ENCODE peak calls at places on chromosomes 6 and 20, in four cellular contexts. One of them, this sample, is unnamed.

GRCh38 chr20:32140603-32141002 is 31.1 kb downstream of the TM9SF4 start:
- DNase-seq in CD4-positive, alpha-beta T cell: no peak
- DNase-seq in left ventricle myocardium inferior: no peak
- DNase-seq in tibial nerve: no peak
- DNase-seq in this sample: no peak

GRCh38 chr6:1584996-1585668 is 24.6 kb upstream of the FOXC1 start:
- DNase-seq in tibial nerve: no peak
- DNase-seq in CD4-positive, alpha-beta T cell: no peak
- DNase-seq in left ventricle myocardium inferior: no peak
- DNase-seq in this sample: no peak

GRCh38 chr6:38755207-38755606 is 40.1 kb downstream of the DNAH8 start:
- DNase-seq in left ventricle myocardium inferior: no peak
- DNase-seq in CD4-positive, alpha-beta T cell: no peak
- DNase-seq in tibial nerve: no peak
- DNase-seq in this sample: no peak

GRCh38 chr20:62603907-62604785 is 38.2 kb upstream of the SLCO4A1 start:
- DNase-seq in CD4-positive, alpha-beta T cell: no peak
- DNase-seq in left ventricle myocardium inferior: no peak
- DNase-seq in tibial nerve: no peak
- DNase-seq in this sample: peak

GRCh38 chr20:62778601-62779416 is 17.5 kb upstream of the MRGBP start:
- DNase-seq in left ventricle myocardium inferior: no peak
- DNase-seq in CD4-positive, alpha-beta T cell: no peak
- DNase-seq in tibial nerve: no peak
- DNase-seq in this sample: no peak

GRCh38 chr6:43035495-43036194 is 14.2 kb downstream of the RRP36 start:
- DNase-seq in left ventricle myocardium inferior: peak
- DNase-seq in CD4-positive, alpha-beta T cell: no peak
- DNase-seq in tibial nerve: no peak
- DNase-seq in this sample: no peak

GRCh38 chr20:58306421-58307261 is 2.9 kb upstream of the RAB22A start:
- DNase-seq in left ventricle myocardium inferior: no peak
- DNase-seq in tibial nerve: no peak
- DNase-seq in CD4-positive, alpha-beta T cell: peak
- DNase-seq in this sample: peak

GRCh38 chr6:128208078-128208477 is 307.2 kb upstream of the THEMIS start:
- DNase-seq in CD4-positive, alpha-beta T cell: no peak
- DNase-seq in tibial nerve: no peak
- DNase-seq in left ventricle myocardium inferior: no peak
- DNase-seq in this sample: no peak

GRCh38 chr20:18276821-18277220 is 11.5 kb upstream of the ZNF133 start:
- DNase-seq in tibial nerve: peak
- DNase-seq in CD4-positive, alpha-beta T cell: peak
- DNase-seq in left ventricle myocardium inferior: peak
- DNase-seq in this sample: peak

GRCh38 chr20:23162887-23163286 is 76.8 kb upstream of the CD93 start:
- DNase-seq in CD4-positive, alpha-beta T cell: no peak
- DNase-seq in tibial nerve: no peak
- DNase-seq in left ventricle myocardium inferior: no peak
- DNase-seq in this sample: no peak

GRCh38 chr20:5401277-5401676 is 84.5 kb upstream of the PROKR2 start:
- DNase-seq in tibial nerve: no peak
- DNase-seq in CD4-positive, alpha-beta T cell: no peak
- DNase-seq in left ventricle myocardium inferior: no peak
- DNase-seq in this sample: no peak

GRCh38 chr6:130906736-130907381 is 79.7 kb downstream of the SMLR1 start:
- DNase-seq in tibial nerve: no peak
- DNase-seq in CD4-positive, alpha-beta T cell: no peak
- DNase-seq in left ventricle myocardium inferior: no peak
- DNase-seq in this sample: no peak

GRCh38 chr6:156984178-156984738 is 207.1 kb downstream of the ARID1B start:
- DNase-seq in tibial nerve: no peak
- DNase-seq in CD4-positive, alpha-beta T cell: no peak
- DNase-seq in left ventricle myocardium inferior: no peak
- DNase-seq in this sample: no peak

GRCh38 chr20:47663354-47664067 is 121.8 kb downstream of the SULF2 start:
- DNase-seq in CD4-positive, alpha-beta T cell: peak
- DNase-seq in tibial nerve: peak
- DNase-seq in left ventricle myocardium inferior: peak
- DNase-seq in this sample: peak

GRCh38 chr6:157221049-157221816 is 102.1 kb downstream of the TMEM242 start:
- DNase-seq in CD4-positive, alpha-beta T cell: peak
- DNase-seq in tibial nerve: no peak
- DNase-seq in left ventricle myocardium inferior: peak
- DNase-seq in this sample: peak

GRCh38 chr6:136063095-136063494 is 187.0 kb downstream of the MTFR2 start:
- DNase-seq in left ventricle myocardium inferior: no peak
- DNase-seq in CD4-positive, alpha-beta T cell: no peak
- DNase-seq in tibial nerve: no peak
- DNase-seq in this sample: no peak

GRCh38 chr6:154613137-154613676 is 102.7 kb upstream of the CNKSR3 start:
- DNase-seq in tibial nerve: no peak
- DNase-seq in CD4-positive, alpha-beta T cell: no peak
- DNase-seq in left ventricle myocardium inferior: no peak
- DNase-seq in this sample: no peak

GRCh38 chr20:46371656-46372055 is 34.8 kb downstream of the ELMO2 start:
- DNase-seq in left ventricle myocardium inferior: no peak
- DNase-seq in CD4-positive, alpha-beta T cell: no peak
- DNase-seq in tibial nerve: no peak
- DNase-seq in this sample: peak

GRCh38 chr6:90263653-90264052 is 33.0 kb downstream of the BACH2 start:
- DNase-seq in left ventricle myocardium inferior: no peak
- DNase-seq in CD4-positive, alpha-beta T cell: no peak
- DNase-seq in tibial nerve: no peak
- DNase-seq in this sample: no peak

GRCh38 chr6:34237722-34238506 is 1.2 kb downstream of the HMGA1 start:
- DNase-seq in CD4-positive, alpha-beta T cell: peak
- DNase-seq in tibial nerve: no peak
- DNase-seq in left ventricle myocardium inferior: no peak
- DNase-seq in this sample: peak

GRCh38 chr6:87945181-87945580 is 102.5 kb upstream of the SPACA1 start:
- DNase-seq in CD4-positive, alpha-beta T cell: no peak
- DNase-seq in tibial nerve: no peak
- DNase-seq in left ventricle myocardium inferior: no peak
- DNase-seq in this sample: no peak

GRCh38 chr20:14634666-14635065 is 297.3 kb upstream of the FLRT3 start:
- DNase-seq in tibial nerve: no peak
- DNase-seq in left ventricle myocardium inferior: no peak
- DNase-seq in CD4-positive, alpha-beta T cell: no peak
- DNase-seq in this sample: no peak

GRCh38 chr20:38873050-38873581 is 53.1 kb upstream of the FAM83D start:
- DNase-seq in CD4-positive, alpha-beta T cell: peak
- DNase-seq in left ventricle myocardium inferior: no peak
- DNase-seq in tibial nerve: no peak
- DNase-seq in this sample: no peak

GRCh38 chr20:38872491-38873049 is 53.6 kb upstream of the FAM83D start:
- DNase-seq in tibial nerve: no peak
- DNase-seq in left ventricle myocardium inferior: no peak
- DNase-seq in CD4-positive, alpha-beta T cell: no peak
- DNase-seq in this sample: no peak

GRCh38 chr20:38877483-38877882 is 48.7 kb upstream of the FAM83D start:
- DNase-seq in left ventricle myocardium inferior: no peak
- DNase-seq in tibial nerve: no peak
- DNase-seq in CD4-positive, alpha-beta T cell: no peak
- DNase-seq in this sample: no peak

GRCh38 chr20:38874460-38875169 is 51.6 kb upstream of the FAM83D start:
- DNase-seq in left ventricle myocardium inferior: no peak
- DNase-seq in tibial nerve: no peak
- DNase-seq in CD4-positive, alpha-beta T cell: no peak
- DNase-seq in this sample: no peak

GRCh38 chr20:38875170-38875993 is 50.8 kb upstream of the FAM83D start:
- DNase-seq in tibial nerve: no peak
- DNase-seq in left ventricle myocardium inferior: no peak
- DNase-seq in CD4-positive, alpha-beta T cell: peak
- DNase-seq in this sample: no peak
- H3K27ac ChIP-seq in tibial nerve: no peak
- H3K27ac ChIP-seq in left ventricle myocardium inferior: peak
- H3K27ac ChIP-seq in CD4-positive, alpha-beta T cell: peak
- H3K27ac ChIP-seq in this sample: no peak

GRCh38 chr6:28490191-28490890 is 25.3 kb downstream of the GPX6 start:
- DNase-seq in left ventricle myocardium inferior: no peak
- DNase-seq in CD4-positive, alpha-beta T cell: no peak
- DNase-seq in tibial nerve: no peak
- DNase-seq in this sample: no peak
- H3K27ac ChIP-seq in left ventricle myocardium inferior: no peak
- H3K27ac ChIP-seq in CD4-positive, alpha-beta T cell: no peak
- H3K27ac ChIP-seq in tibial nerve: no peak
- H3K27ac ChIP-seq in this sample: no peak

DNA sequence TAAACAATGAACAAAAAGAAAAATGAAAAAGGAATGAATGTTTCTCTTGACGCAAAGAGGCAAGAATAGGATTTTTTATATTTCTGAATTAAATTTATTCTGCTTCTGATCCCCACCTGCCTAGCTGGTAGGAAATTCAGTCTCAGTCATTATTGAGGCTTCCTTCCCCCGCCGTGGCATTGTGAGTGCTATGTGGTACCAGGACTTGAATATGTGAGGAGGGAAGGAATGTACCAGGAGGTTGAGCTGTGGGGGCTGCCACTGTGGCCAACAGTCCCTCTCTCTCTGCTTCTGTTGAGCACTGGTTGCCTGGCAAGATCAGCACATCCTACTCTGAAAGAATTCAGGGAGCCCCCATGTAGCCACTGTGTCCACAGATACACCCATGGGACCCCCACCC is 368.1 kb upstream of the JARID2 start:
- DNase-seq in tibial nerve: no peak
- DNase-seq in CD4-positive, alpha-beta T cell: no peak
- DNase-seq in left ventricle myocardium inferior: no peak
- DNase-seq in this sample: no peak
- H3K27ac ChIP-seq in tibial nerve: peak
- H3K27ac ChIP-seq in CD4-positive, alpha-beta T cell: no peak
- H3K27ac ChIP-seq in left ventricle myocardium inferior: peak
- H3K27ac ChIP-seq in this sample: peak

DNA sequence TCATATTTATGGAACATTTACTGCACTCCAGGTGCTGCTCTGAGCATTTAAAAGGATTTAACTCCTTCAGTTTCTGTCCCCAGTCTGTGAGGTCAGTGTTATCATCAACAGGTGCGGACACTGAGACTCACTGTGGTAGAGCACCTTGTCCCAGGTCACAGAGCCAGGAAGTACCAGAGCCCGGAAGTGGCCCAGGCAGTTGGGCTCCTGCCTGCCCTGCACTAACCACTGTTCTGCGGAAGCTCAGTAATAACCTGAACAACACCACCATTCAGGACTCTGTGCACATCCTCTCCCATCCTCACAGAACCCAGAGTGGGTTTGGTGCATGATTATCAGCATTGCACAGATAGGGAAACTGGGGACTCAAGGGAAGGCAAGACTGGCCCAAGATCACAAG is 16.8 kb upstream of the SIRPG start:
- DNase-seq in CD4-positive, alpha-beta T cell: peak
- DNase-seq in left ventricle myocardium inferior: no peak
- DNase-seq in tibial nerve: no peak
- DNase-seq in this sample: no peak
- H3K27ac ChIP-seq in CD4-positive, alpha-beta T cell: peak
- H3K27ac ChIP-seq in left ventricle myocardium inferior: no peak
- H3K27ac ChIP-seq in tibial nerve: no peak
- H3K27ac ChIP-seq in this sample: no peak